ENCODE peak calls at places on chromosomes 3 and 15, in seven cellular contexts. M is colonic mucosa, E is tibial artery, U is GM23338, P is lower leg skin, C is lung, W is suprapubic skin. L is an unnamed sample.

GRCh38 chr15:69031013-69032001 is 16.8 kb downstream of the NOX5 start:
- DNase-seq in M (peak), E (no peak), U (peak), P (no peak), C (peak), W (no peak), L (no peak)

GRCh38 chr3:190064112-190064511 is 56.6 kb downstream of the P3H2 start:
- DNase-seq in M (no peak), E (no peak), U (no peak), P (no peak), C (peak), W (no peak), L (peak)

GRCh38 chr15:82894971-82895520 is 57.5 kb downstream of the HOMER2 start:
- DNase-seq in M (no peak), E (no peak), U (peak), P (peak), C (no peak), W (no peak), L (no peak)

GRCh38 chr3:160804762-160805161 is 48.7 kb downstream of the PPM1L start:
- DNase-seq in M (no peak), E (peak), U (peak), P (peak), C (no peak), W (no peak), L (no peak)

GRCh38 chr3:31532587-31533168 is at the start of gene STT3B:
- DNase-seq in M (peak), E (peak), U (peak), P (no peak), C (peak), W (peak), L (peak)

GRCh38 chr3:16134173-16134928 is 40.1 kb upstream of the GALNT15 start:
- DNase-seq in M (no peak), E (no peak), U (no peak), P (no peak), C (no peak), W (no peak), L (no peak)

GRCh38 chr15:33242669-33243191 is 48.2 kb upstream of the FMN1 start:
- DNase-seq in M (no peak), E (no peak), U (peak), P (no peak), C (no peak), W (no peak), L (no peak)

GRCh38 chr3:38646062-38646461 is 3.4 kb downstream of the SCN5A start:
- DNase-seq in M (no peak), E (peak), U (no peak), P (no peak), C (no peak), W (peak), L (no peak)

GRCh38 chr3:108076564-108076963 is 14.3 kb downstream of the CD47 start:
- DNase-seq in M (no peak), E (no peak), U (no peak), P (no peak), C (no peak), W (no peak), L (no peak)

GRCh38 chr15:70625438-70625837 is 137.9 kb downstream of the UACA start:
- DNase-seq in M (no peak), E (no peak), U (no peak), P (no peak), C (no peak), W (no peak), L (no peak)

GRCh38 chr3:168801792-168802191 is 706.1 kb upstream of the GOLIM4 start:
- DNase-seq in M (no peak), E (no peak), U (no peak), P (no peak), C (no peak), W (no peak), L (peak)

GRCh38 chr3:177816667-177817208 is 619.5 kb upstream of the TBL1XR1 start:
- DNase-seq in M (no peak), E (no peak), U (no peak), P (no peak), C (peak), W (no peak), L (no peak)

GRCh38 chr15:27679203-27679602 is 419.9 kb downstream of the OCA2 start:
- DNase-seq in M (no peak), E (no peak), U (no peak), P (peak), C (no peak), W (no peak), L (no peak)

GRCh38 chr15:41284425-41285177 is 47.8 kb downstream of the OIP5 start:
- DNase-seq in M (peak), E (no peak), U (peak), P (peak), C (no peak), W (no peak), L (no peak)

GRCh38 chr3:14845180-14845579 is 26.4 kb downstream of the FGD5 start:
- DNase-seq in M (no peak), E (peak), U (no peak), P (peak), C (no peak), W (no peak), L (no peak)

GRCh38 chr3:133874761-133875438 is 20.8 kb downstream of the RAB6B start:
- DNase-seq in M (no peak), E (no peak), U (no peak), P (no peak), C (no peak), W (no peak), L (no peak)

GRCh38 chr3:180116658-180117057 is 79.9 kb upstream of the PEX5L start:
- DNase-seq in M (no peak), E (no peak), U (peak), P (no peak), C (no peak), W (no peak), L (no peak)

GRCh38 chr3:1079641-1080040 is 13.2 kb upstream of the CNTN6 start:
- DNase-seq in M (no peak), E (no peak), U (no peak), P (no peak), C (no peak), W (no peak), L (no peak)

GRCh38 chr3:73622135-73622534 is 2.6 kb downstream of the PDZRN3 start:
- DNase-seq in M (peak), E (peak), U (peak), P (no peak), C (no peak), W (no peak), L (no peak)

GRCh38 chr3:137150825-137151224 is 193.0 kb downstream of the IL20RB start:
- DNase-seq in M (no peak), E (no peak), U (no peak), P (no peak), C (no peak), W (no peak), L (no peak)

GRCh38 chr3:9401986-9402385 is 4.6 kb downstream of the SETD5 start:
- DNase-seq in M (no peak), E (no peak), U (no peak), P (no peak), C (no peak), W (no peak), L (no peak)
- H3K4me3 ChIP-seq in M (no peak), E (no peak), U (peak), P (no peak), C (no peak), W (no peak), L (no peak)

DNA sequence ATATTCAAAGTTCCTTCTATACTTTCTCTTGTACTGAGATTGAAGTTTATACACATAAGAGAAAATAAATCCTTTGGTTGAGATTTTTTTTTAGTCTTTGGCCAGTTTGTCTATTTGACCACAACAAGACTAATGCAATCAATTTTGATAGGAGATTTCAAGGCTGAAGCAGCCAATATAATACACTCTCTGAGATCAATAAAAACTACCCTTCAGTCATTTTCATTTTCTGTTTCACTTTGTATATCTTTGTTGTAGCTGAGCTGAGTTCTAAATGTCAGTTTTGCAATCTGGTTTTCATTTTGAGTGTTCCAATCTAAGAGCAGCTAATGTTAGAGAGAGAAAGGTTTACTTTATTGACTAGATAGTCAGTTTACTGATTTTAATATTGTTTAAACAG is 623.8 kb upstream of the ROBO1 start:
- DNase-seq in M (no peak), E (no peak), U (no peak), P (no peak), C (no peak), W (no peak), L (no peak)
- TF ChIP-seq CTCF in M (no peak), E (no peak), U (no peak), P (no peak), C (no peak), W (no peak), L (no peak)

DNA sequence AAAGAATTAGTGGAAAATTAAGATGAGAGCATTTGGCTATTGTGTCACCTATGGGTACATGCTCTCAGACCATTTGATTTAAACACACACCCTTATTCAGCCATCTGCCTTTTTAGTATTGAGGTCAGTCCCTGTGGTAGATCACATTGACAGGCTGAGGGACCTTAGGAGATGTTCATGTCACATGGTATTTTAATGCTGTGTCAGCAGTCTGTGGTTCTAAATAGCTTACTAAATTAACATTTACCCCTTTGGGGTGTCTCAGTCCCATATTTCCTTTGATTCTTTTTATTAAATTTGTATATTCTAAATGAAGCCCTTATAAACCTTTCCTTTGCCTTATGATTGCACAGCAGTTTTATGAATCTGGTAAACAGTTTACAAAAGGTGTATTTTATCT is 2.3 kb downstream of the RBM5 start:
- DNase-seq in M (no peak), E (no peak), U (no peak), P (no peak), C (no peak), W (no peak), L (no peak)
- H3K4me3 ChIP-seq in M (no peak), E (peak), U (peak), P (no peak), C (no peak), W (peak), L (peak)

GRCh38 chr15:80630981-80631380 is 64.1 kb upstream of the ABHD17C start:
- DNase-seq in M (no peak), E (no peak), U (no peak), P (no peak), C (no peak), W (peak), L (no peak)
- TF ChIP-seq CTCF in M (no peak), E (no peak), U (no peak), P (no peak), C (no peak), W (no peak), L (no peak)

DNA sequence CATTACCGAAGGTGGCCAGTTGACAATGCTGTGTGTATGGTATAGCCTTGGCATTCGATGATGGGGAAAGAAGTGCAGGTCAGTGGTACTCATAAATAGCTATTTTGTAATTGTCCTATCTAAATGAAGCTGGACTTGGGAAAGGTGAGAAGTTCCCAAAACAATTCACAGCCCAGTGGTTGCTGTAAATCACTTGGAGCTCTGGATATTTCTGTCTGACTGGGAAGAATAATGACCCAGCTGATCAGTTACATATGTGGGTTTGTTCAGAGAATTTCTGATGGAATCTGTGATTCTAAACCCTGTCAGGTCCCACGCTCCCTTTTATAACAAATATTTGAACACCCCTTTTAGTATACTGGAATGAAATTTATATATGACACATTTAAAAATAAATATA is 133.9 kb upstream of the PFN2 start:
- DNase-seq in M (no peak), E (no peak), U (no peak), P (no peak), C (no peak), W (no peak), L (no peak)
- H3K4me3 ChIP-seq in M (no peak), E (no peak), U (no peak), P (no peak), C (no peak), W (no peak), L (no peak)

GRCh38 chr15:99344639-99345038 is 93.4 kb downstream of the LRRC28 start:
- DNase-seq in M (no peak), E (no peak), U (no peak), P (no peak), C (no peak), W (no peak), L (no peak)

GRCh38 chr15:99345242-99345641 is 94.0 kb downstream of the LRRC28 start:
- DNase-seq in M (no peak), E (no peak), U (no peak), P (no peak), C (no peak), W (no peak), L (no peak)

GRCh38 chr15:99345832-99346462 is 94.7 kb downstream of the LRRC28 start:
- DNase-seq in M (no peak), E (no peak), U (no peak), P (no peak), C (no peak), W (no peak), L (no peak)

GRCh38 chr15:99343208-99343607 is 91.9 kb downstream of the LRRC28 start:
- DNase-seq in M (no peak), E (no peak), U (no peak), P (no peak), C (no peak), W (no peak), L (no peak)

GRCh38 chr15:99343836-99344551 is 92.7 kb downstream of the LRRC28 start:
- DNase-seq in M (no peak), E (no peak), U (peak), P (no peak), C (no peak), W (no peak), L (no peak)
- TF ChIP-seq CTCF in M (peak), E (peak), U (peak), P (no peak), C (no peak), W (no peak), L (peak)

DNA sequence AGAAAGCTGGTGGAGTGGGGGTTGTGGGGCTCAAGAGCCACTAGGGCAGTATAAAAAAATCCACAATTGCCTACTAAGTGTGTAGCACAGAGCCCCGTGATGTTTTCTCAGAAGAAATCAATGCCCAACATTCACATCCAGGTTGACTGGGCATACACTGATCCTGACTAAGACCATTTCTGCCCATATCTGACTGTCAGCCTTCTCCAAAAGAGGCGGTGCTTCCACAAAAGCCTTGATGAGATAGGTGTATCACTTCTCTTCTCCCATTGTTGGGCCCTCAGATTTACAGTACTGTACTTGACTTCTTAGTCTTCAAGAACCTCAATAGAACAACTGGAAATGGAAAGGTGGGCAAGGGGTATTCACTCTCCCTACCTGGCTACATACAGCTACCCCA is 1.4 kb downstream of the POPDC2 start:
- DNase-seq in M (no peak), E (no peak), U (no peak), P (no peak), C (no peak), W (no peak), L (no peak)
- H3K4me3 ChIP-seq in M (no peak), E (no peak), U (no peak), P (no peak), C (no peak), W (no peak), L (no peak)

GRCh38 chr15:51336011-51336410 is 2.4 kb downstream of the CYP19A1 start:
- DNase-seq in M (no peak), E (peak), U (no peak), P (no peak), C (no peak), W (no peak), L (no peak)
- TF ChIP-seq CTCF in M (no peak), E (no peak), U (no peak), P (no peak), C (no peak), W (no peak), L (no peak)

L was measured in AG04449.